ENCODE peak calls at places on chromosome 10, in four cellular contexts. K is omental fat pad, W is fibroblast of the aortic adventitia, Z is stomach. B is an unnamed sample.

GRCh38 chr10:118475214-118475613 is 120.2 kb downstream of the PRLHR start:
- DNase-seq in K (no peak), W (no peak), Z (no peak), B (no peak)

GRCh38 chr10:5440206-5440605 is 27.8 kb downstream of the NET1 start:
- DNase-seq in K (no peak), W (no peak), Z (no peak), B (no peak)

GRCh38 chr10:14723052-14723689 is 51.5 kb downstream of the FAM107B start:
- DNase-seq in K (no peak), W (no peak), Z (no peak), B (no peak)

GRCh38 chr10:89279449-89279869 is 22.4 kb upstream of the IFIT2 start:
- DNase-seq in K (no peak), W (peak), Z (peak), B (no peak)

GRCh38 chr10:45660876-45661411 is 11.6 kb downstream of the ZFAND4 start:
- DNase-seq in K (no peak), W (no peak), Z (no peak), B (no peak)

GRCh38 chr10:4240641-4241197 is 455.7 kb upstream of the KLF6 start:
- DNase-seq in K (no peak), W (peak), Z (no peak), B (no peak)

GRCh38 chr10:88392222-88392621 is 190.9 kb downstream of the RNLS start:
- DNase-seq in K (no peak), W (no peak), Z (no peak), B (no peak)

GRCh38 chr10:47062801-47063200 is 151.6 kb downstream of the PTPN20 start:
- DNase-seq in K (no peak), W (peak), Z (no peak), B (no peak)

GRCh38 chr10:70786799-70787415 is 1.7 kb upstream of the TBATA start:
- DNase-seq in K (no peak), W (no peak), Z (no peak), B (no peak)

GRCh38 chr10:93710333-93710909 is 8.0 kb upstream of the FRA10AC1 start:
- DNase-seq in K (no peak), W (no peak), Z (no peak), B (no peak)

GRCh38 chr10:115093776-115094361 is 704 bp downstream of the ATRNL1 start:
- DNase-seq in K (no peak), W (no peak), Z (no peak), B (no peak)

GRCh38 chr10:70546585-70546984 is 56.0 kb downstream of the PRF1 start:
- DNase-seq in K (no peak), W (peak), Z (peak), B (no peak)

GRCh38 chr10:127033569-127034175 is 128.4 kb downstream of the DOCK1 start:
- DNase-seq in K (no peak), W (no peak), Z (no peak), B (no peak)

GRCh38 chr10:352476-353235 is 217.4 kb downstream of the ZMYND11 start:
- DNase-seq in K (no peak), W (no peak), Z (no peak), B (no peak)

GRCh38 chr10:12499066-12499465 is 149.7 kb downstream of the CAMK1D start:
- DNase-seq in K (no peak), W (no peak), Z (no peak), B (no peak)

GRCh38 chr10:12499587-12499986 is 150.2 kb downstream of the CAMK1D start:
- DNase-seq in K (no peak), W (peak), Z (no peak), B (no peak)

GRCh38 chr10:12501851-12502525 is 152.6 kb downstream of the CAMK1D start:
- DNase-seq in K (no peak), W (no peak), Z (peak), B (no peak)

GRCh38 chr10:12501324-12501723 is 152.0 kb downstream of the CAMK1D start:
- DNase-seq in K (no peak), W (no peak), Z (peak), B (no peak)

DNA sequence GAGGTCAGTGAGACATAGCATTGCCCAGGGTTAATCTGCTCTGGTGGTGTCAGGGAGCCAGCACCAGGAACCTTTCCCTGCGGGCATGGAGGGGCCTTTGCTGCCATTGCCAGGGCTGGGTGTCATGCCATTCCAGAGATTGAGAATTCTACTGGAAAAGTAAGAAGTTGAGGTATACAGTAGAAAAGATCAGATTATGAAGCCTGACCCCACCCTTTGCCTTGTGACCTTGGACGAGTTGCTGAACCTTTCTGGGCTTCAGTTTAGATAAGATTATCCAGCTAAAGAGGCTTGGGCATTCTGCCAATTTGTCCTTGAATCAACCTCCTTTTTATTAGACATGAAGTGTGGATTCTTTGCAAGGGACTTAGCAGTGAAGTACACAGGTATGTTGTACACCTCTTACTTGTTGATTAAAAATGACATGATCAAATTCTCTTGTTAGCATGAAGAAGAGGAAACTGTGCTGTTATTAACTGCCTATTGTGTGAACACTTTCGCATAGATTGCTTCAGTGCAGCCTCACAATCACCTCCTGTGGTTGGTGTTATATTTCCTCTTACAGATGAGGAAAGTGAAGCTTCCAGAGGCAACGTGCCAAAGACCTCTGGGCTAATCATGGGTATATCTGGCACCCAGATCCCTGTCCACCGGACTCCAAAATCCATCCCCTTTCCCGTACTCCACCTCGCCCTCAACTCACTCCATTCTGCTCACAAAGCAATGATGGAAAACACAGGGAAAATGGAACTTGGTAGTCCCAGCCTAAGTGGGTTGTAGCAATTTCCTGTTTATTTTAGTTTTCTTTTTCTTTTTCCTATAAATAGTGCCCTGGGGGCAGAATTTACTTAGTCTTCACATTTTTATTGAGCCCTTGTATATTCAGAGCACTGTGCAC is 151.3 kb downstream of the CAMK1D start:
- DNase-seq in K (no peak), W (peak), Z (peak), B (no peak)
- TF ChIP-seq CTCF in K (no peak), W (no peak), Z (no peak), B (no peak)

GRCh38 chr10:108358912-108359311 is 1194.4 kb upstream of the SORCS1 start:
- DNase-seq in K (no peak), W (peak), Z (no peak), B (no peak)
- TF ChIP-seq CTCF in K (no peak), W (peak), Z (no peak), B (peak)

GRCh38 chr10:98134431-98135221 is at the start of gene R3HCC1L:
- DNase-seq in K (peak), W (peak), Z (peak), B (peak)
- TF ChIP-seq CTCF in K (no peak), W (no peak), Z (no peak), B (no peak)

GRCh38 chr10:99858849-99859248 is 76.4 kb downstream of the ABCC2 start:
- DNase-seq in K (no peak), W (no peak), Z (no peak), B (no peak)

GRCh38 chr10:99855479-99856071 is 73.1 kb downstream of the ABCC2 start:
- DNase-seq in K (no peak), W (no peak), Z (no peak), B (no peak)

GRCh38 chr10:99860466-99860865 is 78.0 kb downstream of the ABCC2 start:
- DNase-seq in K (no peak), W (no peak), Z (no peak), B (no peak)

GRCh38 chr10:99854860-99855259 is 72.4 kb downstream of the ABCC2 start:
- DNase-seq in K (no peak), W (peak), Z (no peak), B (peak)

DNA sequence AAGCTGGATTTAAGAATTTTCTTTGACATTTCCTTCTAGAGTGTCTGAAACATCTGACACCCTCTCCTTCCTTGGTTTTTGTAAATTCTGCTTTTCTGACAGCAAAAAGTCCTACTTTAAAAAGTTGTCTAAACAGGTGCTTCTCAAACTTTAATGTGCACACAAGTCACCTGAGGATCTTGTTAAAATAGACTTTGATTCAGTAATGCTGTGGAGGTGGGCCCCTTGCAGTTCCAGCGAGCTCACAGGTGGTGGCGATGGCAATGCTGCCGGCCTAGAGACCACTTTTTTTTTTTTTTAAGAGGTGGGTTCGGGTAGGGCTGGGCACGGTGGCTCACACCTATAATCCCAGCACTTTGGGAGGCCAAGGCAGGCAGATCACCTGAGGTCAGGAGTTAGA is 77.1 kb downstream of the ABCC2 start:
- DNase-seq in K (no peak), W (no peak), Z (no peak), B (no peak)
- TF ChIP-seq CTCF in K (no peak), W (peak), Z (no peak), B (peak)

DNA sequence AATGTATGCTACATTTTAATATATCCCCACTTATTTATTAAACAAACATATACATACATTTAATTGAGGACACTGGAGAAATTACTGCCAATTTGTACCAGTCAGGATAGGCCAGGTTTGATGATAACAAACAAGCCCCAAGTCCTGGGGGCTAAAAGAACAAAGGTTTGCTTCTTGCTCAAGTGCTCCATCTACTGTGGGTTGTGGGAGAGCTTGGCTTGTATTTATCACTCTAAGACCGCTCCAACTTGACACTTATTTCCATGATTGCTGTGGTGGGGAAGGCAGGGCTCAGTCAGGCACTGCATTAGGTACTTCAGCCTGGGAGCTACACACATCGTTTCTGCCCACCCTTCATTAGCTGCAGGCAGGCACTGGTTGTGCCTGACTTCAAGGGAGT is 136.6 kb upstream of the ZNF32 start:
- DNase-seq in K (no peak), W (no peak), Z (no peak), B (no peak)
- TF ChIP-seq CTCF in K (no peak), W (peak), Z (no peak), B (peak)

GRCh38 chr10:122768033-122768745 is 68.5 kb upstream of the C10orf120 start:
- DNase-seq in K (no peak), W (no peak), Z (no peak), B (no peak)
- TF ChIP-seq CTCF in K (no peak), W (no peak), Z (no peak), B (no peak)

DNA sequence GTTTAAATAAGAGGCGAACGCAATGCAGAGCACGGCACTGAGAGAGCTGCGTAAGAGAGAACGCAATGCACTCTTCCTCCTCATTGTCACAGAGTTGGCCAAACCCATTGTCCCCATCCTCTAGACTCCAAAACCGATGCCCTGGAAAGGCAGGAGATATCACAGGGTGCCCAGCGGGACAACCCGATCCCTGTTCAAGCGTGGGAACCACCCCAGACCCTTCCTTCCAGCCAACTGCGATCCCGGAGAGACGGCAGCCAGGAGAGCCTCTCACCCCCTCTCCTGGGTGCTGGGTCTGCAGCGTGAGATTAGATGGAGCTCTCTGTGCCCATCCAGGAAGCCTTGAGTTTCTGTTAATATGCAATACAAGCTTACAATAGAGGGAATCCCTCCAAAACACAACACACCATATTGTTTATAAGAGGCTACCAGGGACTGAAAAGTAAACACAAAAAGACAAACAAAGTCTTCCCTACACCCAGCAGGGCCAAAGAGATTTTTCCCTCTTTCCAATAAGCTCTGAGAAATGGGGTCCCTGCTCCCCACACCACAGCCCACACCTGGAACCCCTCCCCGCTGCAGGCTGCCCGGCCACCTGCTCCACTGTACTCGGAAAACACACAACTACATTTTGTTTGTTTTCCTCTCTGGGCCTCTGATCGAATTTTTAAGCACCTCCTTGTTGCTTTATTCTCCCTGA is 187.6 kb downstream of the ADARB2 start:
- DNase-seq in K (no peak), W (no peak), Z (no peak), B (no peak)
- TF ChIP-seq CTCF in K (no peak), W (no peak), Z (no peak), B (no peak)

GRCh38 chr10:79295593-79295992 is 51.7 kb upstream of the PPIF start:
- DNase-seq in K (no peak), W (no peak), Z (no peak), B (no peak)

GRCh38 chr10:79293841-79294705 is 53.2 kb upstream of the PPIF start:
- DNase-seq in K (no peak), W (peak), Z (no peak), B (no peak)

GRCh38 chr10:79292026-79292425 is 55.2 kb upstream of the PPIF start:
- DNase-seq in K (no peak), W (no peak), Z (no peak), B (no peak)

GRCh38 chr10:79289801-79290200 is 57.5 kb upstream of the PPIF start:
- DNase-seq in K (no peak), W (no peak), Z (peak), B (no peak)

DNA sequence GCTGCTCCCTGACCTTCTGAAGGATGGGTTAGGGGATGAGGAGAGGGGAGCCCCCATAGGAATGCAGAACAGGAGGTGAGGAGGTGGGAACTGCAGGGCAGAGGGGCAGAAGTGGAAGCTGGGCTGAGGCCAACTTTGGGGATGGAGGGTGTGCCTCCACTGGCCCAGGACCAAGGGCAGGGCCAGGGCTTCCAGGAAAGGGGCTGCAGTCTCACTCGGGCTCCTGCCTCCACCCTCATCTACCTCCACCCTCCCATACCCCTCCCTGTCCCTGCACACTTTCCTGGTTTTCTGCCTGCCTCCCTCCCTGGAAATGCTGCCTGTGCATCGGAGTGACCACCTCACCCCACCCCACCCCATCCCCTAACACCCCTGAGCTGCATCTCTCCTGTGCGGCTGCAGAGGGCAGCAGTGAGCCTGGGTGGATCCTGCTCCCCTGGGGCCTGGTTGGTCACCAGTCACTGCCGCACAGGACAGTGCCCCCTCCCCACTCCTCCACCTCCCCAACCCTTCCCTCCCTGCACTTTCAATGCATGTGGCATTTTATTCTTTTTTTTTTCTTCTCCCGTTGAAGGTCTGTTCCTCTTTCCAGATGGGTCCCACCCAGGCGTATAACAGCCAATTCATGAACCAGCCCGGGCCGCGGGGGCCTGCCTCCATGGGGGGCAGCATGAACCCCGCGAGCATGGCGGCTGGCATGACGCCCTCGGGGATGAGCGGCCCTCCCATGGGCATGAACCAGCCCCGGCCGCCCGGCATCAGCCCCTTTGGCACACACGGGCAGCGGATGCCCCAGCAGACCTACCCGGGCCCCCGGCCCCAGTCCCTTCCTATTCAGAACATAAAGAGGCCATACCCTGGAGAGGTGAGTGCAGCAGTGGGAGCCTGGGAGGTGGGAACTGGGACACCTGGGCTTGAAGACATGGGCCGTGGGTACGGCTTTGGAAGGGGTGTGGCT is 54.2 kb upstream of the PPIF start:
- DNase-seq in K (no peak), W (no peak), Z (peak), B (peak)
- TF ChIP-seq CTCF in K (no peak), W (peak), Z (peak), B (peak)

GRCh38 chr10:101290415-101290814 is 61.2 kb upstream of the LBX1 start:
- DNase-seq in K (no peak), W (no peak), Z (no peak), B (no peak)

GRCh38 chr10:101287183-101287830 is 58.0 kb upstream of the LBX1 start:
- DNase-seq in K (no peak), W (no peak), Z (no peak), B (no peak)

GRCh38 chr10:101289541-101289940 is 60.3 kb upstream of the LBX1 start:
- DNase-seq in K (no peak), W (no peak), Z (no peak), B (no peak)

GRCh38 chr10:101286248-101287046 is 57.2 kb upstream of the LBX1 start:
- DNase-seq in K (no peak), W (no peak), Z (no peak), B (no peak)

GRCh38 chr10:101287922-101288638 is 58.8 kb upstream of the LBX1 start:
- DNase-seq in K (no peak), W (peak), Z (no peak), B (peak)
- TF ChIP-seq CTCF in K (no peak), W (peak), Z (no peak), B (peak)